ENCODE peak calls at places on chromosomes 16 and 17, in four cellular contexts. U is BE2C, G is breast epithelium, T is IMR-90. V is an unnamed sample.

GRCh38 chr17:80770881-80771611 is 220.6 kb upstream of the CHMP6 start:
- DNase-seq in U (no peak), G (no peak), T (no peak), V (no peak)

GRCh38 chr17:43898446-43898845 is 8.9 kb downstream of the MPP2 start:
- DNase-seq in U (no peak), G (no peak), T (no peak), V (no peak)

GRCh38 chr16:3328643-3329042 is 23.3 kb downstream of the ZNF75A start:
- DNase-seq in U (no peak), G (no peak), T (no peak), V (no peak)

GRCh38 chr17:17303010-17303846 is at the start of gene NT5M:
- DNase-seq in U (peak; percentile 78), G (peak; percentile 32), T (peak; percentile 58), V (peak; percentile 41)

GRCh38 chr17:18988546-18989173 is 15.9 kb downstream of the FAM83G start:
- DNase-seq in U (no peak), G (no peak), T (no peak), V (no peak)

GRCh38 chr16:85104821-85105391 is 7.4 kb downstream of the CIBAR2 start:
- DNase-seq in U (no peak), G (no peak), T (no peak), V (peak; percentile 67)

GRCh38 chr16:69852815-69853214 is 90.7 kb downstream of the WWP2 start:
- DNase-seq in U (no peak), G (no peak), T (no peak), V (no peak)

GRCh38 chr17:7842380-7842949 is 8.4 kb downstream of the KDM6B start:
- DNase-seq in U (peak; percentile 32), G (peak; percentile 71), T (peak; percentile 97), V (peak; percentile 58)

GRCh38 chr16:85768225-85768624 is 17.3 kb upstream of the C16orf74 start:
- DNase-seq in U (no peak), G (no peak), T (no peak), V (no peak)

GRCh38 chr17:44217738-44218343 is 1.6 kb downstream of the UBTF start:
- DNase-seq in U (no peak), G (no peak), T (no peak), V (no peak)

GRCh38 chr16:15502041-15502725 is 67.8 kb downstream of the BMERB1 start:
- DNase-seq in U (no peak), G (no peak), T (peak; percentile 96), V (no peak)

GRCh38 chr16:85720319-85720637 is 30.6 kb downstream of the C16orf74 start:
- DNase-seq in U (no peak), G (peak; percentile 93), T (no peak), V (peak; percentile 20)

GRCh38 chr16:31079342-31079944 is 5.2 kb downstream of the ZNF646 start:
- DNase-seq in U (no peak), G (no peak), T (no peak), V (no peak)

GRCh38 chr17:69335018-69335417 is 8.1 kb upstream of the ABCA5 start:
- DNase-seq in U (no peak), G (no peak), T (peak; percentile 60), V (no peak)

GRCh38 chr16:60100371-60100770 is 1366.3 kb upstream of the GOT2 start:
- DNase-seq in U (no peak), G (no peak), T (no peak), V (no peak)

GRCh38 chr17:55233840-55234239 is 30.9 kb upstream of the HLF start:
- DNase-seq in U (no peak), G (no peak), T (no peak), V (no peak)

GRCh38 chr17:6508519-6509294 is 47.6 kb downstream of the PITPNM3 start:
- DNase-seq in U (no peak), G (no peak), T (no peak), V (no peak)

GRCh38 chr17:64192588-64192987 is 62.6 kb upstream of the ERN1 start:
- DNase-seq in U (no peak), G (no peak), T (no peak), V (no peak)

GRCh38 chr17:79609175-79609589 is 1.7 kb downstream of the RBFOX3 start:
- DNase-seq in U (no peak), G (no peak), T (no peak), V (no peak)

GRCh38 chr16:84810518-84811273 is 9.1 kb upstream of the CRISPLD2 start:
- DNase-seq in U (no peak), G (no peak), T (peak; percentile 63), V (peak; percentile 50)

GRCh38 chr17:13384626-13385025 is 217.1 kb downstream of the HS3ST3A1 start:
- DNase-seq in U (no peak), G (no peak), T (no peak), V (no peak)

GRCh38 chr17:82097187-82097918 is 683 bp downstream of the FASN start:
- DNase-seq in U (peak; percentile 71), G (no peak), T (peak; percentile 64), V (no peak)

GRCh38 chr16:31022574-31023251 is 10.6 kb upstream of the STX4 start:
- DNase-seq in U (no peak), G (no peak), T (no peak), V (peak; percentile 80)

GRCh38 chr16:62036101-62036806 is at the start of gene CDH8:
- DNase-seq in U (no peak), G (no peak), T (no peak), V (no peak)

GRCh38 chr16:83769397-83770008 is 38.3 kb upstream of the HSBP1 start:
- DNase-seq in U (no peak), G (no peak), T (no peak), V (no peak)

GRCh38 chr16:631808-632358 is 1.1 kb downstream of the WFIKKN1 start:
- DNase-seq in U (no peak), G (no peak), T (no peak), V (no peak)

GRCh38 chr17:66939461-66940114 is 24.9 kb upstream of the CACNG4 start:
- DNase-seq in U (no peak), G (no peak), T (no peak), V (no peak)

GRCh38 chr17:61410555-61411089 is 11.0 kb downstream of the TBX2 start:
- DNase-seq in U (peak; percentile 68), G (peak; percentile 45), T (peak; percentile 86), V (no peak)

GRCh38 chr16:85752511-85753420 is 1.9 kb upstream of the C16orf74 start:
- DNase-seq in U (peak; percentile 81), G (peak; percentile 64), T (peak; percentile 62), V (no peak)

GRCh38 chr16:70804153-70804728 is 3.3 kb upstream of the VAC14 start:
- DNase-seq in U (no peak), G (no peak), T (peak; percentile 93), V (no peak)

GRCh38 chr16:74107795-74108610 is 188.6 kb upstream of the PSMD7 start:
- DNase-seq in U (peak; percentile 63), G (no peak), T (peak; percentile 2), V (no peak)

GRCh38 chr16:84656557-84657130 is 8.3 kb downstream of the KLHL36 start:
- DNase-seq in U (no peak), G (no peak), T (no peak), V (no peak)

GRCh38 chr16:11734025-11734652 is 8.5 kb downstream of the TXNDC11 start:
- DNase-seq in U (no peak), G (no peak), T (no peak), V (no peak)

DNA sequence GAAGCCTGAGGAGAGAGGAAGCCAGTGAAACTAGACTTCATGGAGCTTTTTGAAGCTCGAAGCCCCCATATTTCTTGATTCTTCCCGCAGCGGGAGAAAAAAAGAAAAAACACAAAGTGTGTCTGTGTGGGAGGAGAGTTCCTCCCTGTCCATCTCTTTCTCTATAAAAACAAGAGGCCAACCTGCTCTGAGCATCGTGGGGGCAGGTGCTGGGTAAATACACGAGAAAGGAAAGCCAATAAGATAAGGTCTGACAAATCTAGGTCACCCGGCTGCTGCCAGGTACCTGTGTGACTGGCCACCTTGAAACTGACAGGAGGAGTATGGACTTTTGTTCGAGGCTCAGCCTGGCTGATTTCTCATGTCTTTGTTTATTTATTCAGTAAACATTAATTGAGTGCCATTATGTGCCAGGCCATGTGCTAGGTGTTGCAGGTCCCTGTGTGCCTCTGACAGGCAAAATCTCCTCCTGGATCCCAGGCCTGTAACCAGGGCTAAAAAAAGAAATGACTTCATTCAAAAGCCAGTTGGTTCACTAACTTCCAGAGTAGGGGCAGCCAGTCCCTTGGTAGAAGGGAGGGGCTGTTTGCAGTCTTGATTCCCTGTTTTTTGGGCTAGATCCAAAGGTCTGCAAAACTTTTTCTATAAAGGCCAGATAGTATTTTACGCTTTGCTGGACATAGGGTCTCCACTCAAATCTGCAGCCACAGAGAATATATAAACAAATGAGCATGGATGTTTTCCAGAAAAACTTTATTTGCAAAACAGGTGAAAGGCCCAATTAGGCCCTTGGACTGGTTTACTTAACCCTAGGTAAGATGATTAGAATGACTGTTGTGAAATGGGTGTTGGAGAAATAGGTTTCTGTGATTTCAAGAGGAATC is 35.6 kb downstream of the YPEL2 start:
- DNase-seq in U (peak; percentile 44), G (peak; percentile 25), T (peak; percentile 69), V (peak; percentile 63)
- H3K4me3 ChIP-seq in U (no peak overlapping the region), G (no peak overlapping the region), T (no peak overlapping the region), V (peak overlapping the region; percentile 0)

GRCh38 chr16:66580605-66581209 is 1.4 kb downstream of the CMTM2 start:
- DNase-seq in U (no peak), G (no peak), T (peak; percentile 87), V (peak; percentile 24)

GRCh38 chr16:66581246-66581952 is 2.1 kb downstream of the CMTM2 start:
- DNase-seq in U (no peak), G (no peak), T (peak; percentile 44), V (no peak)

GRCh38 chr16:66574081-66574480 is 5.2 kb upstream of the CMTM2 start:
- DNase-seq in U (no peak), G (no peak), T (peak; percentile 9), V (no peak)

GRCh38 chr16:66576306-66576705 is 3.0 kb upstream of the CMTM2 start:
- DNase-seq in U (no peak), G (no peak), T (no peak), V (peak; percentile 43)

GRCh38 chr16:66578596-66579531 is at the start of gene CMTM2:
- DNase-seq in U (peak; percentile 27), G (no peak), T (no peak), V (no peak)
- H3K4me3 ChIP-seq in U (peak within 1 kb of the TSS; percentile 52), G (peak within 1 kb of the TSS; percentile 56), T (no peak within 1 kb of the TSS), V (peak within 1 kb of the TSS; percentile 22)

DNA sequence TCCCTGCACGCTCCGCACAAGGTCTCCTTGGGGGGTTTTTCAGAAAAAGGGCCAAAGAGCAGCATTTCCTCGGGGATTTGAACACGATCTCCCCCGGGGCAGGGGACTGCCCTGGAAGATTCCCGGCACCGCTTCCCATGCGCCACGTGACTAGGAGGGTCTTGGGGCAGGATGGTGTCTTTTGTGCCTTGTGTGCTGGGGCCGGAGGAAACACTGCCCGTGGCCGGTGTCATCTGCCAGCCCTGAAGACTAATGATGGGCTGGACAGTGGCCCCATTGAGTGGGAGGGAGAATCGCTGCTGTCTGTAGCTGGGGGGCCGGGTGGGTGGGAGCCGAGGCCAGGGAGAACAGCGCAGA is 315.1 kb downstream of the SEC14L1 start:
- DNase-seq in U (no peak), G (no peak), T (no peak), V (no peak)
- H3K4me3 ChIP-seq in U (no peak overlapping the region), G (peak overlapping the region; percentile 49), T (no peak overlapping the region), V (no peak overlapping the region)

DNA sequence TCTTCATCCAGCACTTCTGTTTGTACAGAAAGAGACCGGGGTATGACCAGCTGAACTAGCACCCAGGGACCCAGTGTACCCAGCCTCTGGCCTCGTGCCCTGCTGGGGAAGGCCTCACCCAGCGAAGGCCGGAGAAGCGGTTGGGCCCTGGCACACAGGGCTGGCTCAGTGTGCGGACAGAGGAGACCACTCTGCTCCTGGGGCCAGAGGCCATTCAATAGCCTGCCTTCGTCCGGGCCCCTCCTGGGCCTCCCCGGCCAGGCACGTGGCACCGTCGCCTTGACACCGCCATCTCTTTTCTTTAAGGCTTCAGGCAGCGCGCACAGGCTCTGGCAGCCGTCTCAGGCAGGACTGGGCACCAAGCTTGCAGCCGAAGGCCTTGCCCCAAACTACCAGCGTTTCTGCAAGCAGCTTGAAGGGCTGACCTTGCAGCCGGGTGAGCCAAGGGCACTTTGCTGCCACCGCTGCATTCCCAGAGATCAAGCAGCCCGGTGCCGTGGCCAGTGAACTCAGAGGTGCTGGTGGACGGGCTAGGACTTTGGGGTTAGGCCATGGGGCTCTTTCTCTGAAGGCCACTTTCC is 8.0 kb downstream of the TAX1BP3 start:
- DNase-seq in U (no peak), G (no peak), T (no peak), V (no peak)
- H3K4me3 ChIP-seq in U (no peak overlapping the region), G (no peak overlapping the region), T (no peak overlapping the region), V (no peak overlapping the region)

V was measured in gastrocnemius medialis.